ENCODE peak calls at places on chromosome 6, in four cellular contexts. J is adrenal gland, I is thoracic aorta, P is tibial artery. T is an unnamed sample.

GRCh38 chr6:110529907-110530306 is 53.5 kb upstream of the SLC22A16 start:
- DNase-seq in J (no peak), I (no peak), P (no peak), T (no peak)

GRCh38 chr6:129818251-129818650 is 42.9 kb downstream of the TMEM244 start:
- DNase-seq in J (no peak), I (no peak), P (no peak), T (no peak)

GRCh38 chr6:143176090-143177021 is 115.7 kb downstream of the AIG1 start:
- DNase-seq in J (no peak), I (no peak), P (no peak), T (no peak)

GRCh38 chr6:49409951-49410542 is 53.0 kb downstream of the MMUT start:
- DNase-seq in J (peak), I (peak), P (peak), T (peak)

GRCh38 chr6:155185544-155185943 is 78.3 kb upstream of the CLDN20 start:
- DNase-seq in J (no peak), I (no peak), P (no peak), T (no peak)

GRCh38 chr6:137878810-137879285 is 11.8 kb downstream of the TNFAIP3 start:
- DNase-seq in J (no peak), I (no peak), P (no peak), T (peak)

GRCh38 chr6:39137235-39137634 is 22.2 kb upstream of the SAYSD1 start:
- DNase-seq in J (peak), I (no peak), P (no peak), T (no peak)

GRCh38 chr6:118739976-118740771 is 88.8 kb upstream of the CEP85L start:
- DNase-seq in J (no peak), I (no peak), P (no peak), T (no peak)

GRCh38 chr6:118269659-118270058 is 278.4 kb upstream of the PLN start:
- DNase-seq in J (no peak), I (no peak), P (no peak), T (no peak)

GRCh38 chr6:84739866-84740208 is 24.6 kb downstream of the TBX18 start:
- DNase-seq in J (no peak), I (no peak), P (no peak), T (no peak)

GRCh38 chr6:42250509-42250908 is 32.8 kb upstream of the MRPS10 start:
- DNase-seq in J (no peak), I (no peak), P (no peak), T (no peak)

GRCh38 chr6:12024715-12025434 is 12.8 kb downstream of the HIVEP1 start:
- DNase-seq in J (no peak), I (no peak), P (no peak), T (no peak)
- H3K27ac ChIP-seq in J (no peak), I (peak), P (peak), T (no peak)

DNA sequence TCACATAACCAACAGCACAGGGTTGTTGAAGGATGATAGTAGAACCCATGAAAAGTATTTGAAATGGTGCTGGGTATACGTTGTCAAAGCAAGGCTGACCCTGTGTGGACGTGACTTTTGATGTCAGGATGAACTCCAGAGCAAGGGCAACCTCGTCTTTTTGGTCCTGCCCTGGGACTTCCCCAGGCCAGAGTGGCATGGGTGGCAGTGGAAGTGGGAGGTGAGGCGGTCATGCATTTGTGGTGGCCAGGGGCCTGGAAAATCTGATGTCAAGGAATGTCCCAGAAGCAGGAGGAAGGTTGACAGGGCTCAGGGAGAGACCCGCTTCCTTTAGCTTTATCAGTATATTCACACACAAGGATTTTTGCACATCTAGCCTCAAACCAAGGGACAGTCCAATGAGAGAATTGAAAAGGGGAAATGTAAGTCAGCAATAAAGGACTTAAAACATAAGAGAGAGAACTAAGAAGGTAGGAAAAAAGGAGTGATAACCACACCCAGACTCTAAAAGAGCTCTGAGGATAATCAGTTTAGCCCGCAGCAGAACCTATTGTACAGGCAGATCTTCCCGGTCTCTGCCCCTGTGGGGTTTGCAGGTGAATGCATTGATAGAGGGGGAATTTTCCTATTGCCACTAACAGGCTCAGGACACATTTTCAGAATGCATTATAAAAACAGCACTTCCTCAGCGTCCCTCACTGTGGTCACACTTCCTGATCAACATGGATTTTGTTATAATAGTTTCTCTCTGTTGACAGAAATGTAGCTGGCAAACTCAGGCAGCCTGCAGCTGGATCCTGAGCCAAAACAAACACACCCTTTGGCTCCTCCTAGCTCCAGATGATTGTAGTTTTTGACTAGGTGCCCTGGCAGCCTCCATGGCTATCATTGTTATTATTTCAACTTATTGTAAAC is 98.7 kb upstream of the HDGFL1 start:
- DNase-seq in J (peak), I (peak), P (peak), T (peak)
- TF ChIP-seq CTCF in J (peak), I (no peak), P (no peak), T (peak)

DNA sequence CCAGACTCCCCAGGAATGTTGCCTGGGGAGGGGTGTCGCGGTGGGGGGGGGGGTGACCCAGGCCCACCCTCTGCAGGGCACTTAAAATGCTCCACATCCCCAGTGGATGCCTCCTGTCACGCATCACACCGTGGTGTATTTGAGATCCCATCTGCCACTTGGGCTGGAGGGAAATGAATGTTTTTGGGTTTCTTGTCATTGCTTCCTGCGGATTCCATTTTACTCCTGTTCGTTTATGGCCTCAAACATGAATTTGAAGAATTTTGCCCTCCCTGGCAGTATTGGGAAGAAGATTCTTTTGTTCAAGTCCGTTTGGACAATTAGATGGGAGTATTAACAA is 544 bp upstream of the KHDC1 start:
- DNase-seq in J (no peak), I (no peak), P (no peak), T (no peak)
- H3K4me3 ChIP-seq in J (peak), I (peak), P (peak), T (peak)

GRCh38 chr6:31680226-31680840 is 534 bp downstream of the LY6G5C start:
- DNase-seq in J (no peak), I (no peak), P (no peak), T (no peak)
- H3K27ac ChIP-seq in J (no peak), I (peak), P (peak), T (peak)

T was measured in left ventricle myocardium inferior.